ENCODE peak calls at places on chromosome 15, in eight cellular contexts. One of them, this sample, is unnamed.

GRCh38 chr15:71291723-71292122 is 176.5 kb downstream of the THSD4 start:
- DNase-seq in NCI-H1105: no peak
- DNase-seq in activated T-helper 1 cell treated with anti-CD3 and anti-CD28 coated beads, Interleukin-12 subunit alpha, Interleukin-12 subunit beta, Interleukin-2, Interleukin-4 antibody, amounts not matched to agents 30 ng/mL and 10 ng/mL and 1 ng/mL, durations not matched to agents 14 hours and 24 hours and 36 hours: peak; percentile 14
- DNase-seq in breast epithelium: no peak
- DNase-seq in activated naive CD4-positive, alpha-beta T cell: no peak
- DNase-seq in cardiac muscle cell: no peak
- DNase-seq in fibroblast of the conjunctiva: no peak
- DNase-seq in T-cell: no peak
- DNase-seq in this sample: no peak

GRCh38 chr15:94205366-94205765 is 26.0 kb upstream of the MCTP2 start:
- DNase-seq in fibroblast of the conjunctiva: no peak
- DNase-seq in T-cell: no peak
- DNase-seq in cardiac muscle cell: no peak
- DNase-seq in breast epithelium: no peak
- DNase-seq in activated T-helper 1 cell treated with anti-CD3 and anti-CD28 coated beads, Interleukin-12 subunit alpha, Interleukin-12 subunit beta, Interleukin-2, Interleukin-4 antibody, amounts not matched to agents 30 ng/mL and 10 ng/mL and 1 ng/mL, durations not matched to agents 14 hours and 24 hours and 36 hours: no peak
- DNase-seq in activated naive CD4-positive, alpha-beta T cell: no peak
- DNase-seq in NCI-H1105: no peak
- DNase-seq in this sample: no peak

GRCh38 chr15:81188354-81188753 is 8.3 kb upstream of the IL16 start:
- DNase-seq in cardiac muscle cell: no peak
- DNase-seq in NCI-H1105: no peak
- DNase-seq in breast epithelium: no peak
- DNase-seq in activated naive CD4-positive, alpha-beta T cell: no peak
- DNase-seq in T-cell: no peak
- DNase-seq in fibroblast of the conjunctiva: no peak
- DNase-seq in activated T-helper 1 cell treated with anti-CD3 and anti-CD28 coated beads, Interleukin-12 subunit alpha, Interleukin-12 subunit beta, Interleukin-2, Interleukin-4 antibody, amounts not matched to agents 30 ng/mL and 10 ng/mL and 1 ng/mL, durations not matched to agents 14 hours and 24 hours and 36 hours: no peak
- DNase-seq in this sample: no peak

GRCh38 chr15:71195242-71195641 is 80.0 kb downstream of the THSD4 start:
- DNase-seq in breast epithelium: no peak
- DNase-seq in T-cell: no peak
- DNase-seq in NCI-H1105: no peak
- DNase-seq in fibroblast of the conjunctiva: no peak
- DNase-seq in activated naive CD4-positive, alpha-beta T cell: no peak
- DNase-seq in cardiac muscle cell: no peak
- DNase-seq in activated T-helper 1 cell treated with anti-CD3 and anti-CD28 coated beads, Interleukin-12 subunit alpha, Interleukin-12 subunit beta, Interleukin-2, Interleukin-4 antibody, amounts not matched to agents 30 ng/mL and 10 ng/mL and 1 ng/mL, durations not matched to agents 14 hours and 24 hours and 36 hours: no peak
- DNase-seq in this sample: no peak

GRCh38 chr15:93587046-93587445 is 498.0 kb upstream of the RGMA start:
- DNase-seq in NCI-H1105: peak; percentile 30
- DNase-seq in activated T-helper 1 cell treated with anti-CD3 and anti-CD28 coated beads, Interleukin-12 subunit alpha, Interleukin-12 subunit beta, Interleukin-2, Interleukin-4 antibody, amounts not matched to agents 30 ng/mL and 10 ng/mL and 1 ng/mL, durations not matched to agents 14 hours and 24 hours and 36 hours: no peak
- DNase-seq in cardiac muscle cell: no peak
- DNase-seq in T-cell: no peak
- DNase-seq in activated naive CD4-positive, alpha-beta T cell: no peak
- DNase-seq in fibroblast of the conjunctiva: no peak
- DNase-seq in breast epithelium: no peak
- DNase-seq in this sample: no peak

GRCh38 chr15:84876269-84876668 is 8.2 kb upstream of the SLC28A1 start:
- DNase-seq in fibroblast of the conjunctiva: no peak
- DNase-seq in cardiac muscle cell: no peak
- DNase-seq in NCI-H1105: no peak
- DNase-seq in activated T-helper 1 cell treated with anti-CD3 and anti-CD28 coated beads, Interleukin-12 subunit alpha, Interleukin-12 subunit beta, Interleukin-2, Interleukin-4 antibody, amounts not matched to agents 30 ng/mL and 10 ng/mL and 1 ng/mL, durations not matched to agents 14 hours and 24 hours and 36 hours: no peak
- DNase-seq in activated naive CD4-positive, alpha-beta T cell: no peak
- DNase-seq in breast epithelium: no peak
- DNase-seq in T-cell: no peak
- DNase-seq in this sample: no peak

GRCh38 chr15:43376017-43376705 is 5.3 kb downstream of the TUBGCP4 start:
- DNase-seq in activated naive CD4-positive, alpha-beta T cell: peak; percentile 1
- DNase-seq in T-cell: no peak
- DNase-seq in cardiac muscle cell: peak; percentile 45
- DNase-seq in breast epithelium: no peak
- DNase-seq in activated T-helper 1 cell treated with anti-CD3 and anti-CD28 coated beads, Interleukin-12 subunit alpha, Interleukin-12 subunit beta, Interleukin-2, Interleukin-4 antibody, amounts not matched to agents 30 ng/mL and 10 ng/mL and 1 ng/mL, durations not matched to agents 14 hours and 24 hours and 36 hours: peak; percentile 22
- DNase-seq in fibroblast of the conjunctiva: peak; percentile 12
- DNase-seq in NCI-H1105: no peak
- DNase-seq in this sample: no peak

GRCh38 chr15:70854669-70854976 is 666 bp upstream of the LARP6 start:
- DNase-seq in cardiac muscle cell: no peak
- DNase-seq in NCI-H1105: no peak
- DNase-seq in activated T-helper 1 cell treated with anti-CD3 and anti-CD28 coated beads, Interleukin-12 subunit alpha, Interleukin-12 subunit beta, Interleukin-2, Interleukin-4 antibody, amounts not matched to agents 30 ng/mL and 10 ng/mL and 1 ng/mL, durations not matched to agents 14 hours and 24 hours and 36 hours: no peak
- DNase-seq in T-cell: no peak
- DNase-seq in activated naive CD4-positive, alpha-beta T cell: no peak
- DNase-seq in fibroblast of the conjunctiva: peak; percentile 49
- DNase-seq in breast epithelium: no peak
- DNase-seq in this sample: no peak

GRCh38 chr15:23594252-23594770 is 28.8 kb downstream of the MKRN3 start:
- DNase-seq in breast epithelium: no peak
- DNase-seq in activated T-helper 1 cell treated with anti-CD3 and anti-CD28 coated beads, Interleukin-12 subunit alpha, Interleukin-12 subunit beta, Interleukin-2, Interleukin-4 antibody, amounts not matched to agents 30 ng/mL and 10 ng/mL and 1 ng/mL, durations not matched to agents 14 hours and 24 hours and 36 hours: no peak
- DNase-seq in activated naive CD4-positive, alpha-beta T cell: no peak
- DNase-seq in fibroblast of the conjunctiva: no peak
- DNase-seq in cardiac muscle cell: no peak
- DNase-seq in NCI-H1105: no peak
- DNase-seq in T-cell: no peak
- DNase-seq in this sample: no peak